ENCODE peak calls at places on chromosome 12, in ten cellular contexts. Q is midbrain; B is stimulated activated CD4-positive, alpha-beta T cell treated with anti-CD3 and anti-CD28 coated beads, Interleukin-4, amount 100 ng/mL, for 4 hours; U is NCI-H1105 treated with DMSO at 0.1 percent for 48 hours; R is NCI-H345; G is heart right ventricle; Z is naive thymus-derived CD8-positive, alpha-beta T cell; K is substantia nigra; Y is activated effector memory CD4-positive, alpha-beta T cell treated with Interleukin-2 at 50 U/mL for 16 hours; X is activated CD4-positive, alpha-beta T cell treated with anti-CD3 and anti-CD28 coated beads for 1 hour. M is an unnamed sample.

GRCh38 chr12:88299567-88300101 is 157.5 kb downstream of the TMTC3 start:
- DNase-seq in Q (no peak), B (no peak), U (no peak), R (no peak), G (no peak), Z (no peak), K (no peak), Y (no peak), X (no peak), M (peak; percentile 98)

GRCh38 chr12:4910502-4911315 is 1.0 kb downstream of the KCNA1 start:
- DNase-seq in Q (no peak), B (no peak), U (no peak), R (no peak), G (no peak), Z (no peak), K (no peak), Y (no peak), X (no peak), M (no peak)

GRCh38 chr12:90333939-90334338 is 621.0 kb downstream of the CCER1 start:
- DNase-seq in Q (no peak), B (no peak), U (no peak), R (no peak), G (no peak), Z (no peak), K (no peak), Y (no peak), X (no peak), M (peak; percentile 54)

GRCh38 chr12:58765653-58766554 is 154.4 kb downstream of the LRIG3 start:
- DNase-seq in Q (no peak), B (no peak), U (peak; percentile 2), R (peak; percentile 86), G (no peak), Z (no peak), K (no peak), Y (no peak), X (no peak), M (no peak)

GRCh38 chr12:92466391-92467305 is 236.1 kb upstream of the PLEKHG7 start:
- DNase-seq in Q (peak; percentile 47), B (no peak), U (peak; percentile 9), R (peak; percentile 54), G (no peak), Z (no peak), K (peak; percentile 10), Y (no peak), X (no peak), M (peak; percentile 17)

GRCh38 chr12:49648722-49649032 is 25.3 kb downstream of the PRPF40B start:
- DNase-seq in Q (no peak), B (no peak), U (no peak), R (no peak), G (no peak), Z (no peak), K (no peak), Y (no peak), X (no peak), M (no peak)

GRCh38 chr12:152440-152839 is 61.5 kb downstream of the SLC6A12 start:
- DNase-seq in Q (no peak), B (no peak), U (no peak), R (no peak), G (no peak), Z (no peak), K (no peak), Y (no peak), X (no peak), M (peak; percentile 45)

GRCh38 chr12:25590021-25590721 is 37.1 kb upstream of the LMNTD1 start:
- DNase-seq in Q (no peak), B (peak; percentile 54), U (no peak), R (no peak), G (no peak), Z (peak; percentile 26), K (no peak), Y (no peak), X (no peak), M (no peak)

GRCh38 chr12:43776498-43776897 is 17.7 kb downstream of the IRAK4 start:
- DNase-seq in Q (no peak), B (peak; percentile 8), U (peak; percentile 20), R (no peak), G (no peak), Z (peak; percentile 22), K (no peak), Y (no peak), X (no peak), M (peak; percentile 50)

GRCh38 chr12:124169577-124169976 is 125.3 kb upstream of the RFLNA start:
- DNase-seq in Q (no peak), B (no peak), U (peak; percentile 23), R (no peak), G (no peak), Z (no peak), K (no peak), Y (no peak), X (no peak), M (no peak)

GRCh38 chr12:8675471-8676083 is 13.0 kb upstream of the MFAP5 start:
- DNase-seq in Q (no peak), B (no peak), U (no peak), R (no peak), G (no peak), Z (no peak), K (no peak), Y (no peak), X (no peak), M (no peak)

GRCh38 chr12:104201238-104202001 is 14.2 kb upstream of the TXNRD1 start:
- DNase-seq in Q (peak; percentile 40), B (peak; percentile 42), U (peak; percentile 70), R (peak; percentile 70), G (no peak), Z (peak; percentile 50), K (peak; percentile 17), Y (peak; percentile 20), X (peak; percentile 19), M (peak; percentile 69)

GRCh38 chr12:52942056-52942913 is 6.6 kb upstream of the KRT18 start:
- DNase-seq in Q (no peak), B (no peak), U (no peak), R (no peak), G (no peak), Z (no peak), K (no peak), Y (no peak), X (no peak), M (peak; percentile 27)

GRCh38 chr12:57758566-57759359 is 3.9 kb downstream of the MARCHF9 start:
- DNase-seq in Q (no peak), B (no peak), U (no peak), R (no peak), G (no peak), Z (no peak), K (no peak), Y (no peak), X (no peak), M (no peak)

GRCh38 chr12:14710632-14711324 is 14.4 kb upstream of the GUCY2C start:
- DNase-seq in Q (no peak), B (no peak), U (peak; percentile 9), R (peak; percentile 28), G (no peak), Z (no peak), K (no peak), Y (no peak), X (no peak), M (no peak)

GRCh38 chr12:10364839-10365681 is 24.8 kb downstream of the KLRK1 start:
- DNase-seq in Q (peak; percentile 88), B (peak; percentile 62), U (peak; percentile 94), R (peak; percentile 84), G (peak; percentile 22), Z (peak; percentile 73), K (peak; percentile 45), Y (peak; percentile 29), X (peak; percentile 36), M (peak; percentile 82)

GRCh38 chr12:29782821-29783772 is 645 bp downstream of the TMTC1 start:
- DNase-seq in Q (peak; percentile 28), B (no peak), U (peak; percentile 63), R (peak; percentile 55), G (peak; percentile 59), Z (no peak), K (peak; percentile 29), Y (no peak), X (no peak), M (peak; percentile 45)

GRCh38 chr12:84950971-84951546 is 38.5 kb upstream of the SLC6A15 start:
- DNase-seq in Q (no peak), B (no peak), U (no peak), R (no peak), G (no peak), Z (no peak), K (no peak), Y (no peak), X (no peak), M (peak; percentile 70)

GRCh38 chr12:5588231-5588995 is 156.5 kb downstream of the NTF3 start:
- DNase-seq in Q (no peak), B (no peak), U (no peak), R (no peak), G (no peak), Z (no peak), K (no peak), Y (no peak), X (no peak), M (no peak)

GRCh38 chr12:105064564-105065222 is 19.6 kb downstream of the ALDH1L2 start:
- DNase-seq in Q (no peak), B (no peak), U (peak; percentile 17), R (no peak), G (no peak), Z (no peak), K (no peak), Y (no peak), X (no peak), M (no peak)

GRCh38 chr12:53949631-53950440 is 4.9 kb upstream of the HOXC12 start:
- DNase-seq in Q (no peak), B (no peak), U (peak; percentile 53), R (peak; percentile 23), G (no peak), Z (no peak), K (no peak), Y (no peak), X (no peak), M (no peak)

GRCh38 chr12:84270470-84271140 is 642.0 kb downstream of the SLC6A15 start:
- DNase-seq in Q (no peak), B (no peak), U (peak; percentile 12), R (no peak), G (no peak), Z (no peak), K (no peak), Y (no peak), X (no peak), M (peak; percentile 30)

GRCh38 chr12:12449533-12450025 is 92.7 kb downstream of the BORCS5 start:
- DNase-seq in Q (no peak), B (no peak), U (peak; percentile 76), R (no peak), G (no peak), Z (no peak), K (no peak), Y (no peak), X (no peak), M (peak; percentile 98)

GRCh38 chr12:122947352-122947792 is 18.9 kb downstream of the ABCB9 start:
- DNase-seq in Q (no peak), B (no peak), U (no peak), R (no peak), G (peak; percentile 46), Z (no peak), K (no peak), Y (no peak), X (no peak), M (no peak)

GRCh38 chr12:120902846-120903381 is 1.2 kb downstream of the SPPL3 start:
- DNase-seq in Q (no peak), B (no peak), U (no peak), R (no peak), G (no peak), Z (no peak), K (no peak), Y (no peak), X (no peak), M (no peak)

GRCh38 chr12:101759396-101760047 is 20.3 kb upstream of the SYCP3 start:
- DNase-seq in Q (no peak), B (no peak), U (peak; percentile 56), R (peak; percentile 43), G (no peak), Z (peak; percentile 12), K (no peak), Y (no peak), X (no peak), M (peak; percentile 52)

GRCh38 chr12:23528316-23528715 is 421.2 kb downstream of the SOX5 start:
- DNase-seq in Q (no peak), B (no peak), U (no peak), R (no peak), G (no peak), Z (no peak), K (no peak), Y (no peak), X (no peak), M (peak; percentile 41)

GRCh38 chr12:501722-502447 is 42.1 kb downstream of the B4GALNT3 start:
- DNase-seq in Q (no peak), B (no peak), U (no peak), R (peak; percentile 51), G (no peak), Z (no peak), K (no peak), Y (no peak), X (no peak), M (no peak)